ENCODE peak calls at places on chromosomes 2 and 18, in six cellular contexts. O, X, T, D, P and F are unnamed samples.

GRCh38 chr2:215429424-215429823 is 6.4 kb downstream of the FN1 start:
- DNase-seq in O (peak), P (no peak), D (no peak), X (no peak), T (no peak), F (no peak)

GRCh38 chr2:46814160-46814559 is 101.4 kb downstream of the MCFD2 start:
- DNase-seq in O (peak), D (peak), T (no peak), X (no peak), P (no peak), F (no peak)

GRCh38 chr2:203812294-203813221 is 55.0 kb upstream of the CTLA4 start:
- DNase-seq in O (no peak), T (no peak), X (no peak), D (no peak), P (no peak), F (no peak)

GRCh38 chr2:152716805-152717241 is 438 bp downstream of the PRPF40A start:
- DNase-seq in X (no peak), O (no peak), P (peak), T (no peak), D (peak), F (peak)

GRCh38 chr2:16496426-16497388 is 168.9 kb downstream of the CYRIA start:
- DNase-seq in D (no peak), X (no peak), O (no peak), P (no peak), T (no peak), F (no peak)

GRCh38 chr2:14306268-14306950 is 326.1 kb upstream of the LRATD1 start:
- DNase-seq in D (no peak), X (no peak), P (peak), O (no peak), T (peak), F (peak)

GRCh38 chr18:10290244-10291240 is 163.9 kb upstream of the APCDD1 start:
- DNase-seq in P (no peak), X (no peak), T (no peak), O (peak), D (no peak), F (no peak)

GRCh38 chr18:33906046-33906445 is 318.7 kb downstream of the NOL4 start:
- DNase-seq in P (no peak), T (no peak), X (no peak), D (no peak), O (no peak), F (no peak)

GRCh38 chr2:205975082-205975949 is 110.7 kb downstream of the INO80D start:
- DNase-seq in O (no peak), X (no peak), T (peak), D (no peak), P (no peak), F (peak)

GRCh38 chr2:241066893-241067341 is 35.2 kb downstream of the MTERF4 start:
- DNase-seq in X (no peak), T (peak), D (no peak), O (no peak), P (no peak), F (peak)

GRCh38 chr2:221350621-221351020 is 221.5 kb downstream of the EPHA4 start:
- DNase-seq in O (peak), X (no peak), T (no peak), D (no peak), P (no peak), F (no peak)

GRCh38 chr2:54503192-54503591 is 47.1 kb downstream of the SPTBN1 start:
- DNase-seq in O (peak), T (peak), P (peak), X (peak), D (peak), F (peak)

GRCh38 chr2:217790681-217791392 is 212.0 kb downstream of the TNS1 start:
- DNase-seq in T (no peak), D (no peak), O (peak), P (no peak), X (no peak), F (peak)

GRCh38 chr2:119367472-119368099 is 809 bp downstream of the DBI start:
- DNase-seq in D (peak), P (peak), T (peak), X (peak), O (no peak), F (peak)

GRCh38 chr2:108349571-108349928 is 28.2 kb upstream of the SULT1C4 start:
- DNase-seq in P (no peak), D (no peak), T (no peak), O (no peak), X (no peak), F (no peak)

GRCh38 chr18:75057169-75057789 is 151.7 kb downstream of the PTGR3 start:
- DNase-seq in P (no peak), X (no peak), T (no peak), D (no peak), O (no peak), F (no peak)

GRCh38 chr2:51996569-51996917 is 964.6 kb upstream of the NRXN1 start:
- DNase-seq in O (peak), D (no peak), X (no peak), T (no peak), P (no peak), F (no peak)

GRCh38 chr2:152097291-152098032 is 1.4 kb downstream of the CACNB4 start:
- DNase-seq in X (no peak), T (no peak), D (no peak), O (peak), P (no peak), F (no peak)

GRCh38 chr2:215692387-215693079 is 256.7 kb upstream of the FN1 start:
- DNase-seq in T (no peak), X (no peak), O (peak), D (no peak), P (no peak), F (no peak)

GRCh38 chr2:239312741-239313246 is 88.0 kb downstream of the HDAC4 start:
- DNase-seq in X (peak), T (no peak), D (peak), P (no peak), O (no peak), F (no peak)

GRCh38 chr2:127531133-127531709 is 4.3 kb upstream of the MYO7B start:
- DNase-seq in O (peak), T (no peak), X (no peak), P (no peak), D (no peak), F (no peak)

GRCh38 chr18:62717059-62717849 is 1.9 kb downstream of the PHLPP1 start:
- DNase-seq in X (peak), D (peak), O (peak), P (peak), T (peak), F (peak)

GRCh38 chr2:176166260-176166659 is 9.2 kb downstream of the HOXD3 start:
- DNase-seq in O (no peak), X (no peak), P (no peak), T (no peak), D (no peak), F (no peak)

GRCh38 chr2:128564131-128564530 is 245.5 kb upstream of the HS6ST1 start:
- DNase-seq in D (no peak), O (no peak), X (no peak), P (no peak), T (no peak), F (no peak)

GRCh38 chr2:67462741-67463496 is 65.8 kb downstream of the ETAA1 start:
- DNase-seq in P (no peak), T (no peak), D (no peak), X (no peak), O (no peak), F (no peak)

GRCh38 chr2:194320520-194320919 is 1336.5 kb upstream of the SLC39A10 start:
- DNase-seq in T (no peak), X (no peak), P (no peak), O (no peak), D (no peak), F (no peak)

GRCh38 chr18:80244956-80245730 is 2.2 kb downstream of the PARD6G start:
- DNase-seq in P (no peak), X (no peak), O (no peak), T (no peak), D (no peak), F (no peak)

GRCh38 chr18:69725009-69725408 is 222.7 kb downstream of the CD226 start:
- DNase-seq in T (no peak), D (no peak), O (peak), X (no peak), P (no peak), F (no peak)

GRCh38 chr2:236286866-236287545 is 22.8 kb upstream of the ASB18 start:
- DNase-seq in D (no peak), O (no peak), X (no peak), T (no peak), P (no peak), F (no peak)

GRCh38 chr2:23326322-23326721 is 58.7 kb upstream of the KLHL29 start:
- DNase-seq in O (no peak), T (no peak), X (no peak), P (no peak), D (no peak), F (no peak)

GRCh38 chr2:23335550-23335949 is 49.4 kb upstream of the KLHL29 start:
- DNase-seq in D (no peak), T (no peak), X (no peak), P (no peak), O (no peak), F (no peak)

GRCh38 chr2:23327897-23328296 is 57.1 kb upstream of the KLHL29 start:
- DNase-seq in X (no peak), P (no peak), O (no peak), T (no peak), D (no peak), F (no peak)

GRCh38 chr2:23324281-23324680 is 60.7 kb upstream of the KLHL29 start:
- DNase-seq in X (no peak), D (no peak), T (no peak), P (no peak), O (no peak), F (no peak)

DNA sequence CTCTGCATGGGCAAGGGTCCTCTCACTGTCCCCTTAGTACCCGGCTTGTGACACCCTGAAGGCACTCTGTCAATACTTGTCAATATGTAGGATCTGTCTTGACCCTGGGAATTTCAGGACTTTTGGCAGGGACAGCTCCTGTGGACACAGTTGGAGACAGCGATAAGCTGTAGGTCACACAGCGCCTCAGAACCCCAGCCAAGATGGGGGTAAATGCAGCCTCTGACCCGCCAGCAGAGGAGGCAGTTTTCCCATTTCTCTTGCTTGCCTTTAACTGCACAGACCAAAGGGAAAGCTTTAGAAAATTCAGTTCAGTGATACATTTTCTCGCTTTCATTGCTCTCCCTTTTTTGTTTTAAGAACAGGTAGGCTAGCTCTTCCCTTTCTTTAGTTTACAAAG is 54.8 kb upstream of the KLHL29 start:
- DNase-seq in T (no peak), X (no peak), O (peak), P (peak), D (no peak), F (no peak)
- TF ChIP-seq CTCF in T (no peak), X (no peak), O (peak), P (no peak), D (no peak), F (peak)

GRCh38 chr2:112260295-112260625 is 5.4 kb upstream of the ZC3H8 start:
- DNase-seq in X (no peak), T (no peak), P (no peak), O (no peak), D (no peak), F (no peak)

GRCh38 chr2:112262876-112263275 is 8.0 kb upstream of the ZC3H8 start:
- DNase-seq in O (no peak), T (no peak), X (no peak), P (no peak), D (no peak), F (no peak)

GRCh38 chr2:112257575-112257974 is 2.7 kb upstream of the ZC3H8 start:
- DNase-seq in T (no peak), D (no peak), P (no peak), X (no peak), O (peak), F (no peak)

GRCh38 chr2:112256654-112257053 is 1.8 kb upstream of the ZC3H8 start:
- DNase-seq in D (no peak), X (no peak), T (no peak), O (no peak), P (no peak), F (no peak)

DNA sequence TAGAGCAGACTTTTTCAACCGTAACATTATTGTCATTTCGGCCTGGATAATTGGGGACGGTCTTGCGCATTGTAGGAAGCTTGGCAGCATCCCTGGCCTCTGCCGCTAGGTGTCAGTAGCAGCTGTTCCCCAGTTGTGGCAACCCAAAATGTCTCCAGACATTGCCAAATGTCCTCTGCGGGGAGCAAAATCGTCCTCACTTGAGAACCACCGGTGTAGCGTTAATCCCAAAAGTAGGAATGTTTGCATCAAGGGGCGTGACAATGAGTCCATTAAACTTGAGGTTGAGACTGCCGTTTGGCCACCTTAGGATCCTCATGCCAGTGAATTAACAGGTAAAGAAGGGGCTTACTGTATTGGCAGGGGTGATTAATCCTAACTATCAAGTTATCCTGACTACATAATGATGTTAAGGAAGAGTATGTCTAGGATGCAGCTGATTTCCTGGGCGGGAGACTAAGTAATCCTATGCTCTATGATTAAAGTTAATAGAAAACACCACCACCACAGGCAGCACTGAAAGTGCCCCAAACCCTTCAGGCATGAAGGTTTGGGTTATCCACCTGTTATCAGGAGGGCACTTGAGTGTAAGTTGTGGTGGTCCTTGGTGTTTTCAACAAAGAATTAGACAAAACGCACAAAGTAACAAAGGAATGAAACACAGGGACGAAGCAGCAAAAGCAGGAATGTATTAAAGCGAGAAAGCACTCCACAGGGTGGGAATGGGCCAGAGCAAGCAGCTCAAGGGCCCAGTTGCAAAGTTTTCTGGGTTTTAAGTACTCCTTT is 4.9 kb upstream of the ZC3H8 start:
- DNase-seq in P (peak), X (peak), D (peak), T (peak), O (peak), F (peak)
- TF ChIP-seq CTCF in P (peak), X (peak), D (peak), T (peak), O (peak), F (peak)

GRCh38 chr2:131105950-131106801 is 1.0 kb downstream of the PLEKHB2 start:
- DNase-seq in D (peak), O (peak), P (peak), X (peak), T (peak), F (peak)

GRCh38 chr2:131104487-131105155 is 515 bp upstream of the PLEKHB2 start:
- DNase-seq in T (peak), O (peak), D (peak), X (peak), P (peak), F (peak)

DNA sequence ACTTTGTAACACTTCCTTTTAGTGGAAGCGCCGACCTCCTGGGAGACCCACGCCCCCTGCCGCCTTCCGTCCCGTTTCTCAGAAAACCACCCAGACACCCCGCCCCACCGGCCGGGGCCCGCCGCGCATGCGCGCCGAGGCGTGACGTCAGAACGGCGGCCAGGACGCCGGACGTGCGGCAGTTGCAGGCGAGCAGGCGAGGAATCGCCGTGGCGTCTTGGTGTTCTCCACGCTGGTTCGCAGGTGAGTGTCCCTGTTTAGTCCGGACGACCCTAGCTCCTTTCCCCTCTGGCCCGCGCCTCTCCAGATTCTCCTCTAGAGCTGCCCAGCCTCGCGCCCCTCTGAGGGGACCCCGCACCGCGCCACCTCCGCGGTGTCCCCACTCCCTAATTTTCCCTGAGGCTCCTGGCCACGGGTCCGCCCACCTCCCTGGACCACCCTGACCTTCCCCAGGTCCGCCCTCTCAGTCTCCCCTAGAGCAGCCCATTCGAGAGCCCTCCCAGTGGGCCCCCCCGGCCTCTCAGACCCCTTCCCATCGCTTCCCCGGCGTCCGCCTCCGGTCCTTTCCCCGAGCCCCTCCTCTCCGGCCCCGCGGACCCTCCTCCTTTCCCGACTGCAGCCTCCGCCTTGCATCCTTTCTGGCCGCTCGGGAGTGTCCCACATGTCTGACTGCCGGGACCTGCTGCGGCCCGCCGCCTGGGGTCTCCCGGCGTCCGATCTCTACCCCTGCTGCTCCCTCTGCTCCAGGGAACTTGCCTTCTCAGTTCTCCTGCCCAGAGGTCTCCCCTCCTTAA is at the start of gene PLEKHB2:
- DNase-seq in D (peak), P (peak), X (peak), T (peak), O (peak), F (peak)
- TF ChIP-seq CTCF in D (no peak), P (peak), X (no peak), T (no peak), O (peak), F (no peak)

GRCh38 chr18:55322176-55322735 is 265.7 kb downstream of the TCF4 start:
- DNase-seq in X (no peak), T (peak), P (peak), D (peak), O (peak), F (peak)
- TF ChIP-seq CTCF in X (no peak), T (no peak), P (no peak), D (no peak), O (peak), F (no peak)

DNA sequence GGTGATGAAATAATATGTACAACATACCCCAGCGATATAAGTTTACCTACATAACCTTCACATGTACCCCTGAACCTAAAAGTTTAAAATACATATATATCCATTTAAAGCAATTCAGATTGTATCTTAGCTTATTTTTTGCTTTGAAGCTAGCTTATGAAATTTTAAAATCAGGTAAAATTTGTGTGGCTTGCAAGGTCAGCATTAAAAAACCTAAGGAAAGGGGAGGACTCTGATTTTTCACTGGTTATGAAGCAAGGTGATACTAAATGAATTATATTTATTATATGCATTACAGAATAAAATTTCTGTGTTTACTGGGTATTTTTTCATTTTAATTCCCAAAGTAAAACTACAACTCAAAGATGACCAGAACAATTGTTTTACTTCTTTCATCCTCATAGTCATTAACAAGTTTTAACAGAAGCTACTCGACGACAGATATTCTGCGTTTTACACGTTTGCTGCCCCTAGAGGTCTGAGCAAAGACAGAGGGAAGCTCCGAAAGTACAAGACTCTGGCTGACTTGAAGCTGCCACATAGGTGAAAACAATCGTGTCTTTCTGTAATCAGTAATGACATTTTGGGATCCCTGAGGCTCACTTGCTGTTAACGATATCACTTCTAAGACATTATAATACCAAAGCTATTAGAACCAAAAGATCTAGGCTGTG is 17.1 kb downstream of the PKP4 start:
- DNase-seq in O (no peak), D (no peak), X (no peak), P (no peak), T (no peak), F (no peak)
- TF ChIP-seq CTCF in O (no peak), D (no peak), X (no peak), P (no peak), T (no peak), F (no peak)

GRCh38 chr2:160015746-160016145 is 46.7 kb downstream of the PLA2R1 start:
- DNase-seq in D (no peak), X (no peak), O (no peak), T (no peak), P (no peak), F (no peak)

GRCh38 chr2:160010361-160011145 is 51.9 kb downstream of the PLA2R1 start:
- DNase-seq in P (no peak), T (no peak), O (peak), D (no peak), X (no peak), F (no peak)

GRCh38 chr2:160019374-160020098 is 42.9 kb downstream of the PLA2R1 start:
- DNase-seq in D (no peak), P (no peak), X (no peak), O (no peak), T (no peak), F (no peak)

DNA sequence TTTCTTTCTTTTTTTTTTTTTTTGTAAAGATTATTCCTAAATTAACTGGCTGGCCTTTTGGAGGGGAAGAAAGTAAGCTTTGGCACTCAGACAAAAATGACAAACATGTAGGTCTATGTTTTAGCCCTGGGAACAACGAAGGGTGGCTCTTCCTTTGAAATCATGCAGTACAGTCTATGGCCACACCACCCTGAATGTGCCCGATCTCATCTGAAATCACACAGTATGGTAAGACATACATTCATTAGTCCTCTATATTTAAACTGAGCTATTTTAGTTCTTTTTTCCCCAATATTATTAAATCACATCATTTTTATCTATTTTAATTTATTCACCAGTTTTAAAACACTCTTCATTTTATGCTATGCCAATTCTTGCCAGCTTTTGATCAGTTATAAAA is 48.2 kb downstream of the PLA2R1 start:
- DNase-seq in P (no peak), X (no peak), T (no peak), O (no peak), D (no peak), F (no peak)
- TF ChIP-seq CTCF in P (no peak), X (no peak), T (no peak), O (no peak), D (no peak), F (no peak)